ENCODE peak calls at places on chromosomes 4 and X, in eight cellular contexts. One of them, this sample, is unnamed.

GRCh38 chr4:126986828-126987227 is 645.9 kb upstream of the INTU start:
- DNase-seq in transverse colon: no peak
- DNase-seq in breast epithelium: no peak
- DNase-seq in IMR-90: peak
- DNase-seq in heart left ventricle: no peak
- DNase-seq in A549: no peak
- DNase-seq in suprapubic skin: no peak
- DNase-seq in tibial nerve: no peak
- DNase-seq in this sample: no peak

GRCh38 chr4:138952405-138952804 is 63.2 kb upstream of the NOCT start:
- DNase-seq in transverse colon: no peak
- DNase-seq in breast epithelium: no peak
- DNase-seq in IMR-90: peak
- DNase-seq in heart left ventricle: no peak
- DNase-seq in A549: no peak
- DNase-seq in suprapubic skin: no peak
- DNase-seq in tibial nerve: no peak
- DNase-seq in this sample: no peak

GRCh38 chr4:113768952-113769351 is 7.4 kb upstream of the CAMK2D start:
- DNase-seq in transverse colon: no peak
- DNase-seq in breast epithelium: no peak
- DNase-seq in IMR-90: no peak
- DNase-seq in heart left ventricle: no peak
- DNase-seq in A549: no peak
- DNase-seq in suprapubic skin: no peak
- DNase-seq in tibial nerve: no peak
- DNase-seq in this sample: no peak

GRCh38 chr4:26215725-26216124 is 105.1 kb upstream of the RBPJ start:
- DNase-seq in transverse colon: no peak
- DNase-seq in breast epithelium: no peak
- DNase-seq in IMR-90: no peak
- DNase-seq in heart left ventricle: no peak
- DNase-seq in A549: no peak
- DNase-seq in suprapubic skin: no peak
- DNase-seq in tibial nerve: no peak
- DNase-seq in this sample: no peak

GRCh38 chr4:95348418-95348817 is 200.4 kb downstream of the UNC5C start:
- DNase-seq in transverse colon: no peak
- DNase-seq in breast epithelium: no peak
- DNase-seq in IMR-90: no peak
- DNase-seq in heart left ventricle: no peak
- DNase-seq in A549: no peak
- DNase-seq in suprapubic skin: no peak
- DNase-seq in tibial nerve: no peak
- DNase-seq in this sample: no peak

GRCh38 chrX:11792461-11793421 is 34.7 kb downstream of the MSL3 start:
- DNase-seq in transverse colon: peak
- DNase-seq in breast epithelium: no peak
- DNase-seq in IMR-90: no peak
- DNase-seq in heart left ventricle: no peak
- DNase-seq in A549: no peak
- DNase-seq in suprapubic skin: no peak
- DNase-seq in tibial nerve: no peak
- DNase-seq in this sample: no peak

GRCh38 chrX:53280703-53281320 is 572 bp downstream of the IQSEC2 start:
- DNase-seq in transverse colon: peak
- DNase-seq in breast epithelium: no peak
- DNase-seq in IMR-90: peak
- DNase-seq in heart left ventricle: peak
- DNase-seq in A549: no peak
- DNase-seq in suprapubic skin: no peak
- DNase-seq in tibial nerve: peak
- DNase-seq in this sample: peak

GRCh38 chrX:133415276-133416105 is at the start of gene GPC4:
- DNase-seq in transverse colon: peak
- DNase-seq in breast epithelium: no peak
- DNase-seq in IMR-90: no peak
- DNase-seq in heart left ventricle: peak
- DNase-seq in A549: peak
- DNase-seq in suprapubic skin: no peak
- DNase-seq in tibial nerve: peak
- DNase-seq in this sample: peak

GRCh38 chrX:14697453-14697852 is 168.1 kb downstream of the GLRA2 start:
- DNase-seq in transverse colon: peak
- DNase-seq in breast epithelium: no peak
- DNase-seq in IMR-90: no peak
- DNase-seq in heart left ventricle: no peak
- DNase-seq in A549: peak
- DNase-seq in suprapubic skin: no peak
- DNase-seq in tibial nerve: no peak
- DNase-seq in this sample: no peak

GRCh38 chr4:189062047-189062820 is 878.4 kb upstream of the FRG1 start:
- DNase-seq in transverse colon: no peak
- DNase-seq in breast epithelium: no peak
- DNase-seq in IMR-90: no peak
- DNase-seq in heart left ventricle: no peak
- DNase-seq in A549: no peak
- DNase-seq in suprapubic skin: no peak
- DNase-seq in tibial nerve: no peak
- DNase-seq in this sample: no peak

GRCh38 chrX:136227948-136228584 is 23.1 kb downstream of the MAP7D3 start:
- DNase-seq in transverse colon: no peak
- DNase-seq in breast epithelium: no peak
- DNase-seq in IMR-90: peak
- DNase-seq in heart left ventricle: no peak
- DNase-seq in A549: no peak
- DNase-seq in suprapubic skin: no peak
- DNase-seq in tibial nerve: no peak
- DNase-seq in this sample: no peak

GRCh38 chr4:83360018-83360417 is 25.4 kb upstream of the HPSE start:
- DNase-seq in transverse colon: no peak
- DNase-seq in breast epithelium: no peak
- DNase-seq in IMR-90: no peak
- DNase-seq in heart left ventricle: no peak
- DNase-seq in A549: no peak
- DNase-seq in suprapubic skin: no peak
- DNase-seq in tibial nerve: no peak
- DNase-seq in this sample: no peak

GRCh38 chr4:3479358-3480101 is 16.4 kb downstream of the DOK7 start:
- DNase-seq in transverse colon: no peak
- DNase-seq in breast epithelium: no peak
- DNase-seq in IMR-90: no peak
- DNase-seq in heart left ventricle: peak
- DNase-seq in A549: no peak
- DNase-seq in suprapubic skin: no peak
- DNase-seq in tibial nerve: no peak
- DNase-seq in this sample: no peak

GRCh38 chr4:91758487-91758886 is 545.3 kb upstream of the GRID2 start:
- DNase-seq in transverse colon: no peak
- DNase-seq in breast epithelium: no peak
- DNase-seq in IMR-90: no peak
- DNase-seq in heart left ventricle: no peak
- DNase-seq in A549: no peak
- DNase-seq in suprapubic skin: no peak
- DNase-seq in tibial nerve: no peak
- DNase-seq in this sample: no peak

GRCh38 chr4:90080116-90080515 is 47.1 kb upstream of the CCSER1 start:
- DNase-seq in transverse colon: no peak
- DNase-seq in breast epithelium: no peak
- DNase-seq in IMR-90: no peak
- DNase-seq in heart left ventricle: no peak
- DNase-seq in A549: no peak
- DNase-seq in suprapubic skin: no peak
- DNase-seq in tibial nerve: no peak
- DNase-seq in this sample: no peak

GRCh38 chrX:118350715-118351114 is 4.8 kb downstream of the WDR44 start:
- DNase-seq in transverse colon: no peak
- DNase-seq in breast epithelium: no peak
- DNase-seq in IMR-90: no peak
- DNase-seq in heart left ventricle: no peak
- DNase-seq in A549: no peak
- DNase-seq in suprapubic skin: no peak
- DNase-seq in tibial nerve: no peak
- DNase-seq in this sample: no peak

GRCh38 chr4:2042207-2042946 is 16.8 kb upstream of the NAT8L start:
- DNase-seq in transverse colon: peak
- DNase-seq in breast epithelium: no peak
- DNase-seq in IMR-90: no peak
- DNase-seq in heart left ventricle: no peak
- DNase-seq in A549: no peak
- DNase-seq in suprapubic skin: peak
- DNase-seq in tibial nerve: no peak
- DNase-seq in this sample: no peak

GRCh38 chrX:63746715-63747114 is 38.3 kb downstream of the ARHGEF9 start:
- DNase-seq in transverse colon: no peak
- DNase-seq in breast epithelium: no peak
- DNase-seq in IMR-90: no peak
- DNase-seq in heart left ventricle: no peak
- DNase-seq in A549: no peak
- DNase-seq in suprapubic skin: no peak
- DNase-seq in tibial nerve: no peak
- DNase-seq in this sample: no peak

GRCh38 chr4:173333658-173334084 is 487 bp downstream of the HMGB2 start:
- DNase-seq in transverse colon: peak
- DNase-seq in breast epithelium: peak
- DNase-seq in IMR-90: peak
- DNase-seq in heart left ventricle: peak
- DNase-seq in A549: peak
- DNase-seq in suprapubic skin: peak
- DNase-seq in tibial nerve: peak
- DNase-seq in this sample: peak

GRCh38 chrX:2351999-2352995 is 148.5 kb downstream of the DHRSX start:
- DNase-seq in transverse colon: no peak
- DNase-seq in breast epithelium: no peak
- DNase-seq in IMR-90: peak
- DNase-seq in heart left ventricle: no peak
- DNase-seq in A549: peak
- DNase-seq in suprapubic skin: no peak
- DNase-seq in tibial nerve: no peak
- DNase-seq in this sample: peak

GRCh38 chr4:102625232-102625930 is 124.2 kb downstream of the NFKB1 start:
- DNase-seq in transverse colon: peak
- DNase-seq in breast epithelium: no peak
- DNase-seq in IMR-90: peak
- DNase-seq in heart left ventricle: peak
- DNase-seq in A549: no peak
- DNase-seq in suprapubic skin: no peak
- DNase-seq in tibial nerve: no peak
- DNase-seq in this sample: no peak

GRCh38 chr4:183670251-183670650 is 11.2 kb downstream of the TRAPPC11 start:
- DNase-seq in transverse colon: no peak
- DNase-seq in breast epithelium: no peak
- DNase-seq in IMR-90: no peak
- DNase-seq in heart left ventricle: no peak
- DNase-seq in A549: no peak
- DNase-seq in suprapubic skin: no peak
- DNase-seq in tibial nerve: no peak
- DNase-seq in this sample: no peak
- H3K27ac ChIP-seq in transverse colon: no peak
- H3K27ac ChIP-seq in breast epithelium: no peak
- H3K27ac ChIP-seq in IMR-90: no peak
- H3K27ac ChIP-seq in heart left ventricle: no peak
- H3K27ac ChIP-seq in A549: no peak
- H3K27ac ChIP-seq in suprapubic skin: no peak
- H3K27ac ChIP-seq in tibial nerve: no peak
- H3K27ac ChIP-seq in this sample: no peak

GRCh38 chr4:109433281-109434006 is at the start of gene SEC24B:
- DNase-seq in transverse colon: peak
- DNase-seq in breast epithelium: peak
- DNase-seq in IMR-90: peak
- DNase-seq in heart left ventricle: peak
- DNase-seq in A549: peak
- DNase-seq in suprapubic skin: peak
- DNase-seq in tibial nerve: peak
- DNase-seq in this sample: peak
- TF ChIP-seq POLR2A in transverse colon: peak
- TF ChIP-seq POLR2A in breast epithelium: peak
- TF ChIP-seq POLR2A in IMR-90: peak
- TF ChIP-seq POLR2A in heart left ventricle: peak
- TF ChIP-seq POLR2A in A549: peak
- TF ChIP-seq POLR2A in suprapubic skin: peak
- TF ChIP-seq POLR2A in tibial nerve: peak
- TF ChIP-seq POLR2A in this sample: peak

GRCh38 chr4:153788419-153789276 is at the start of gene SFRP2:
- DNase-seq in transverse colon: no peak
- DNase-seq in breast epithelium: no peak
- DNase-seq in IMR-90: no peak
- DNase-seq in heart left ventricle: peak
- DNase-seq in A549: no peak
- DNase-seq in suprapubic skin: peak
- DNase-seq in tibial nerve: peak
- DNase-seq in this sample: no peak
- H3K27ac ChIP-seq in transverse colon: no peak
- H3K27ac ChIP-seq in breast epithelium: peak
- H3K27ac ChIP-seq in IMR-90: no peak
- H3K27ac ChIP-seq in heart left ventricle: no peak
- H3K27ac ChIP-seq in A549: no peak
- H3K27ac ChIP-seq in suprapubic skin: peak
- H3K27ac ChIP-seq in tibial nerve: peak
- H3K27ac ChIP-seq in this sample: no peak

DNA sequence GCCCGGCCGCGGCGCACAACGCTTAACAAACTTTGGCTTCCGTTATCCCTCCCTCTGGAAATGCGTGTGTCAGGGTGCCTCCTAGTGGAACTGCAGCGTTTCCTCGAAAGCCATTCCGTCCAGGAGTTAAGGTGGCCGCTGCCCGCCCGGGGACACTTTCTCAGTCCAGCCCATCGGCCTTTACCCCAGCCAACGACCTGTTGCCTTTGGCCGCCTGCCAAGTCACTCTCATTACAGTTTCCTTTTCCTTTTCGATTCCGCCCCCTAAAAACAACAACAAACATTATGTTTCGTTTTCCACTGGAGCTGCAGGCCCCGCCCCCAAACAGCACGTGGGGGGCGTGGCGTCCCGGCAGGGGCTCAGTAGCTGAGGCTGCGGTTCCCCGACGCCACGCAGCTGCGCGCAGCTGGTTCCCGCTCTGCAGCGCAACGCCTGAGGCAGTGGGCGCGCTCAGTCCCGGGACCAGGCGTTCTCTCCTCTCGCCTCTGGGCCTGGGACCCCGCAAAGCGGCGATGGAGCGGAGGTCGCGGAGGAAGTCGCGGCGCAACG is at the start of gene HERC5:
- DNase-seq in transverse colon: peak
- DNase-seq in breast epithelium: peak
- DNase-seq in IMR-90: peak
- DNase-seq in heart left ventricle: peak
- DNase-seq in A549: peak
- DNase-seq in suprapubic skin: peak
- DNase-seq in tibial nerve: peak
- DNase-seq in this sample: peak
- TF ChIP-seq POLR2A in transverse colon: peak
- TF ChIP-seq POLR2A in breast epithelium: no peak
- TF ChIP-seq POLR2A in IMR-90: no peak
- TF ChIP-seq POLR2A in heart left ventricle: no peak
- TF ChIP-seq POLR2A in A549: no peak
- TF ChIP-seq POLR2A in suprapubic skin: peak
- TF ChIP-seq POLR2A in tibial nerve: peak
- TF ChIP-seq POLR2A in this sample: peak

GRCh38 chrX:68830486-68831404 is 1.9 kb downstream of the EFNB1 start:
- DNase-seq in transverse colon: no peak
- DNase-seq in breast epithelium: no peak
- DNase-seq in IMR-90: no peak
- DNase-seq in heart left ventricle: no peak
- DNase-seq in A549: no peak
- DNase-seq in suprapubic skin: peak
- DNase-seq in tibial nerve: no peak
- DNase-seq in this sample: no peak
- H3K27ac ChIP-seq in transverse colon: peak
- H3K27ac ChIP-seq in breast epithelium: peak
- H3K27ac ChIP-seq in IMR-90: peak
- H3K27ac ChIP-seq in heart left ventricle: peak
- H3K27ac ChIP-seq in A549: peak
- H3K27ac ChIP-seq in suprapubic skin: peak
- H3K27ac ChIP-seq in tibial nerve: peak
- H3K27ac ChIP-seq in this sample: peak